ENCODE peak calls at places on chromosomes 11 and 22, in seven cellular contexts. G is osteocyte, C is endothelial cell, M is spleen, E is mucosa of descending colon, A is astrocyte of the spinal cord, N is neural crest cell. S is an unnamed sample.

GRCh38 chr11:61736310-61736709 is 16.1 kb upstream of the MYRF start:
- DNase-seq in E (no peak), A (no peak), G (no peak), N (no peak), C (no peak), M (no peak), S (peak)

GRCh38 chr22:50027639-50028537 is 15.3 kb upstream of the IL17REL start:
- DNase-seq in C (no peak), M (peak), N (no peak), G (peak), A (no peak), E (no peak), S (peak)

GRCh38 chr22:50016988-50017700 is 4.6 kb upstream of the IL17REL start:
- DNase-seq in C (no peak), G (no peak), N (no peak), E (no peak), A (no peak), M (peak), S (peak)

GRCh38 chr22:23256986-23257888 is 76.9 kb downstream of the BCR start:
- DNase-seq in G (no peak), M (no peak), A (no peak), E (peak), C (no peak), N (no peak), S (peak)

GRCh38 chr11:10405858-10406592 is 49.0 kb upstream of the AMPD3 start:
- DNase-seq in N (peak), G (peak), M (no peak), C (peak), E (no peak), A (peak), S (peak)

GRCh38 chr11:89463381-89463780 is 27.8 kb downstream of the NOX4 start:
- DNase-seq in G (no peak), E (no peak), N (no peak), C (no peak), A (no peak), M (no peak), S (no peak)

GRCh38 chr22:24059121-24059520 is 48.0 kb downstream of the CABIN1 start:
- DNase-seq in M (no peak), C (no peak), A (peak), N (no peak), G (no peak), E (no peak), S (peak)

GRCh38 chr11:64058494-64058893 is 22.8 kb downstream of the FLRT1 start:
- DNase-seq in G (no peak), E (no peak), A (no peak), N (no peak), M (peak), C (no peak), S (no peak)

GRCh38 chr11:17703951-17704350 is 15.4 kb upstream of the MYOD1 start:
- DNase-seq in E (no peak), N (no peak), A (no peak), C (no peak), M (no peak), G (no peak), S (peak)

GRCh38 chr11:11390068-11390775 is 37.2 kb upstream of the CSNK2A3 start:
- DNase-seq in A (no peak), G (no peak), N (no peak), M (peak), E (no peak), C (no peak), S (no peak)

GRCh38 chr11:629237-629583 is 2.2 kb upstream of the SCT start:
- DNase-seq in G (no peak), N (no peak), C (no peak), M (no peak), E (peak), A (no peak), S (no peak)

GRCh38 chr11:126115253-126115540 is 52.5 kb upstream of the CDON start:
- DNase-seq in N (no peak), G (no peak), C (no peak), E (peak), M (no peak), A (no peak), S (peak)

GRCh38 chr11:103471546-103471945 is 362.3 kb downstream of the DYNC2H1 start:
- DNase-seq in A (no peak), E (no peak), N (no peak), M (no peak), C (no peak), G (no peak), S (no peak)

GRCh38 chr11:127996825-127997224 is 590.5 kb downstream of the ETS1 start:
- DNase-seq in C (no peak), M (no peak), N (no peak), A (no peak), G (no peak), E (no peak), S (peak)

GRCh38 chr22:48490513-48491411 is 1336.9 kb downstream of the BRD1 start:
- DNase-seq in E (no peak), G (peak), A (no peak), M (peak), N (no peak), C (no peak), S (no peak)

GRCh38 chr11:78594814-78595213 is 20.1 kb upstream of the NARS2 start:
- DNase-seq in A (no peak), G (no peak), M (no peak), C (no peak), N (no peak), E (no peak), S (no peak)

GRCh38 chr11:70435361-70435760 is 37.0 kb downstream of the CTTN start:
- DNase-seq in M (no peak), C (no peak), E (no peak), A (no peak), N (no peak), G (no peak), S (no peak)

GRCh38 chr11:46675288-46675851 is 25.0 kb downstream of the ARHGAP1 start:
- DNase-seq in G (no peak), N (no peak), A (peak), E (peak), C (no peak), M (peak), S (peak)

GRCh38 chr11:113014262-113014661 is 53.0 kb downstream of the NCAM1 start:
- DNase-seq in E (no peak), N (no peak), A (no peak), G (no peak), M (no peak), C (no peak), S (no peak)

GRCh38 chr11:3056296-3057068 is 741 bp downstream of the CARS1 start:
- DNase-seq in C (no peak), G (no peak), N (no peak), A (no peak), M (no peak), E (peak), S (peak)

GRCh38 chr22:40043086-40043485 is 48.3 kb downstream of the FAM83F start:
- DNase-seq in E (peak), G (peak), N (no peak), C (no peak), A (no peak), M (no peak), S (peak)

GRCh38 chr11:126102436-126102894 is 39.8 kb upstream of the CDON start:
- DNase-seq in C (no peak), G (no peak), N (no peak), M (no peak), A (no peak), E (peak), S (no peak)

GRCh38 chr22:19891350-19892248 is 36.9 kb upstream of the GNB1L start:
- DNase-seq in C (peak), G (no peak), N (no peak), A (peak), E (no peak), M (peak), S (peak)

GRCh38 chr11:18463439-18463838 is 7.8 kb downstream of the LDHAL6A start:
- DNase-seq in E (no peak), A (no peak), C (no peak), G (no peak), N (no peak), M (no peak), S (no peak)

GRCh38 chr11:67634366-67635230 is 4.9 kb upstream of the NUDT8 start:
- DNase-seq in G (no peak), N (no peak), E (peak), A (no peak), M (no peak), C (no peak), S (no peak)

GRCh38 chr22:45785458-45785857 is 113.8 kb downstream of the ATXN10 start:
- DNase-seq in N (no peak), M (no peak), A (no peak), C (no peak), G (no peak), E (no peak), S (peak)
- TF ChIP-seq CTCF in N (no peak), M (no peak), A (no peak), C (no peak), G (no peak), E (no peak), S (no peak)

GRCh38 chr11:116217006-116217405 is 555.8 kb downstream of the BUD13 start:
- DNase-seq in A (peak), G (no peak), E (peak), N (no peak), M (no peak), C (peak), S (peak)
- TF ChIP-seq CTCF in A (peak), G (no peak), E (peak), N (no peak), M (peak), C (peak), S (peak)

DNA sequence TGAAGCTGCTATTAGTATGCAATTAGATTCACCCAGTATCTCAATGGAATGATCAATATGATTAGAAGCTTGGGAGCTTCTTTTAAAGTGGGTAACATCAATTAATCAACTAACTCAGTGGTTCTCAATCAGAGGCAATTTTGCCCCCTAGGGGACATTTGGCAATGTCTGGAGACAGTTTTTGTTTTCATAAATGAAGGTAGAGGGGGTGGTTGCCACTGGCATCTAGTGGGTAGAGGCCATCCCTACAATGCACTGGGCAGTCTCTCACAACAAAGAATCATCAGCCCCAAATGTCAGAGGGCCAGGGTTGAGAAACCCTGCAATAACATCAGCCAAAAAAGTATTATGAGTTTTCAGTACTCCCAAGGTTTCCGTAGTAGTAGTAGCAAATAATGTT is 5.9 kb upstream of the AMOTL1 start:
- DNase-seq in M (no peak), E (no peak), C (peak), G (no peak), A (no peak), N (no peak), S (peak)
- TF ChIP-seq CTCF in M (peak), E (no peak), C (peak), G (peak), A (peak), N (peak), S (peak)

DNA sequence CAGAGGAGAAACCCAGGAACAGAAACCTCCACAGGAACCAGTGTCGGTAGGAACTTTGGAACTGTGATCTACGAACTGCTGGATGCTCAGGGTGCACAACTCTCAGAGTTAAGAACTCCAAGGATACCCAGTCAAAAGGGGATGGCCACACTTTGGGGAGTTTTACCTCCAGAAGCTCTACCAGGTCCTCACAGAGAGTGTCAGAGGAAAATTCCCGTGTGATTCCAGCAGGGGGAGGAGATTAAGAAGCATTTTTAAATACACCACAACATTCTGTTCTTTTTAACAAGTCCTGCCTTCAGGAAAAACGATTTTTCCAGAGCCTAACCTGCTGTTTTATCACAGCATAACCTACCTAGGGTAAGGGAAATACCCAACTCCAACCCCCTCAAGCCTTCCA is 104.0 kb downstream of the SOX6 start:
- DNase-seq in N (no peak), A (peak), M (no peak), C (no peak), G (no peak), E (no peak), S (peak)
- TF ChIP-seq CTCF in N (peak), A (peak), M (no peak), C (peak), G (peak), E (no peak), S (peak)

GRCh38 chr22:42688241-42688913 is 32.3 kb downstream of the A4GALT start:
- DNase-seq in N (peak), E (peak), A (peak), M (no peak), C (peak), G (peak), S (peak)
- TF ChIP-seq CTCF in N (no peak), E (no peak), A (no peak), M (no peak), C (no peak), G (no peak), S (no peak)

GRCh38 chr22:46914916-46915894 is 152.8 kb downstream of the TBC1D22A start:
- DNase-seq in E (no peak), N (no peak), A (no peak), M (no peak), C (no peak), G (peak), S (no peak)
- TF ChIP-seq CTCF in E (no peak), N (no peak), A (no peak), M (no peak), C (no peak), G (no peak), S (no peak)

GRCh38 chr11:120105576-120105975 is 32.3 kb downstream of the TRIM29 start:
- DNase-seq in A (no peak), N (no peak), C (no peak), E (no peak), G (no peak), M (no peak), S (no peak)

GRCh38 chr11:120106354-120106753 is 31.6 kb downstream of the TRIM29 start:
- DNase-seq in N (no peak), C (no peak), M (no peak), A (no peak), E (no peak), G (no peak), S (no peak)

GRCh38 chr11:120109531-120109930 is 28.4 kb downstream of the TRIM29 start:
- DNase-seq in N (no peak), E (no peak), M (no peak), C (no peak), G (no peak), A (no peak), S (no peak)

GRCh38 chr11:120108785-120109168 is 29.1 kb downstream of the TRIM29 start:
- DNase-seq in C (no peak), M (no peak), A (no peak), E (no peak), G (no peak), N (no peak), S (no peak)

GRCh38 chr11:120108154-120108784 is 29.6 kb downstream of the TRIM29 start:
- DNase-seq in A (peak), G (no peak), N (peak), M (peak), C (peak), E (peak), S (peak)
- TF ChIP-seq CTCF in A (peak), G (peak), N (peak), M (peak), C (peak), E (peak), S (peak)

DNA sequence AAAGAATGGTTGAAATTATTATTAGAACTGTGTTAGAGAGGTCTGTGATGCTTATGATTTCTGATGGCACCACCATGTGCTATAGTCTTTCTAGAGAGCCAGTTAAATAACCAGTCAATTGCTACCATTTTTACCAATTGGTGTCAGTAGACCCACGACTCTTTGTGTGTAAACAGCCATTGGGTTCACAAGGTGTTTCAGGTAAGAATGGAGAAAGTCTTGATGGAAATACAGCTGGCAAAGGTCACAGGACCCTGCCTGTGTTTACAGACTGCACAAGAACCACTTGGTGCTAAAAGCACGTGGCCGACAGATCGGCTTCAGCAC is 30.5 kb upstream of the OR10G7 start:
- DNase-seq in G (no peak), A (no peak), M (no peak), N (no peak), C (no peak), E (no peak), S (no peak)
- TF ChIP-seq CTCF in G (peak), A (no peak), M (no peak), N (no peak), C (peak), E (no peak), S (no peak)

S was measured in MCF 10A.